ENCODE peak calls at places on chromosomes 13 and 19, in eight cellular contexts. P, H, N, V, C, L, I and Q are unnamed samples.

GRCh38 chr19:47232422-47233211 is 1.6 kb upstream of the BBC3 start:
- DNase-seq in P (no peak), H (peak; percentile 43), N (no peak), V (no peak), C (no peak), L (no peak), I (no peak), Q (no peak)

GRCh38 chr13:38228322-38228721 is 121.3 kb upstream of the UFM1 start:
- DNase-seq in P (no peak), H (no peak), N (no peak), V (no peak), C (no peak), L (no peak), I (no peak), Q (no peak)

GRCh38 chr13:40390290-40391008 is 276.0 kb downstream of the FOXO1 start:
- DNase-seq in P (no peak), H (no peak), N (no peak), V (no peak), C (no peak), L (no peak), I (no peak), Q (no peak)

GRCh38 chr19:42175952-42176648 is 41.4 kb downstream of the DEDD2 start:
- DNase-seq in P (no peak), H (no peak), N (no peak), V (no peak), C (no peak), L (no peak), I (no peak), Q (no peak)

GRCh38 chr19:6528544-6529121 is 2.2 kb upstream of the TNFSF9 start:
- DNase-seq in P (peak; percentile 70), H (no peak), N (peak; percentile 44), V (peak; percentile 41), C (no peak), L (peak; percentile 56), I (no peak), Q (no peak)

GRCh38 chr13:28597641-28598040 is 61.3 kb upstream of the POMP start:
- DNase-seq in P (no peak), H (no peak), N (no peak), V (no peak), C (no peak), L (no peak), I (no peak), Q (no peak)

GRCh38 chr13:108575430-108575829 is 54.0 kb upstream of the MYO16 start:
- DNase-seq in P (no peak), H (no peak), N (no peak), V (no peak), C (no peak), L (no peak), I (no peak), Q (no peak)

GRCh38 chr19:3358919-3359849 is 7.2 kb upstream of the NFIC start:
- DNase-seq in P (peak; percentile 85), H (no peak), N (no peak), V (peak; percentile 60), C (peak; percentile 63), L (peak; percentile 57), I (no peak), Q (no peak)

GRCh38 chr13:50200988-50201387 is 185.7 kb downstream of the KCNRG start:
- DNase-seq in P (no peak), H (no peak), N (no peak), V (no peak), C (no peak), L (no peak), I (no peak), Q (no peak)

GRCh38 chr13:101210774-101211173 is 205.5 kb downstream of the NALCN start:
- DNase-seq in P (no peak), H (no peak), N (no peak), V (no peak), C (no peak), L (no peak), I (no peak), Q (no peak)

GRCh38 chr13:114115796-114116195 is 16.6 kb downstream of the RASA3 start:
- DNase-seq in P (no peak), H (no peak), N (no peak), V (no peak), C (no peak), L (no peak), I (no peak), Q (no peak)

GRCh38 chr19:29576761-29577661 is 29.1 kb upstream of the POP4 start:
- DNase-seq in P (no peak), H (peak; percentile 5), N (no peak), V (no peak), C (no peak), L (no peak), I (no peak), Q (no peak)

GRCh38 chr19:57293719-57294118 is 13.4 kb downstream of the ZNF460 start:
- DNase-seq in P (no peak), H (no peak), N (no peak), V (no peak), C (no peak), L (no peak), I (no peak), Q (no peak)

GRCh38 chr13:73109288-73109899 is 50.6 kb downstream of the KLF5 start:
- DNase-seq in P (no peak), H (no peak), N (no peak), V (no peak), C (no peak), L (no peak), I (no peak), Q (no peak)

GRCh38 chr19:55453861-55454260 is 7.6 kb downstream of the ISOC2 start:
- DNase-seq in P (no peak), H (no peak), N (no peak), V (no peak), C (no peak), L (no peak), I (no peak), Q (no peak)
- TF ChIP-seq CTCF in P (no peak), H (no peak), N (no peak), V (no peak), C (no peak), L (no peak), I (no peak), Q (no peak)

GRCh38 chr19:52198678-52199077 is 8.8 kb downstream of the PPP2R1A start:
- DNase-seq in P (no peak), H (no peak), N (no peak), V (no peak), C (no peak), L (no peak), I (no peak), Q (no peak)
- TF ChIP-seq CTCF in P (no peak), H (no peak), N (no peak), V (no peak), C (no peak), L (no peak), I (no peak), Q (no peak)

GRCh38 chr19:34215006-34215665 is 39.2 kb upstream of the GARRE1 start:
- DNase-seq in P (no peak), H (no peak), N (no peak), V (no peak), C (no peak), L (no peak), I (no peak), Q (no peak)

GRCh38 chr19:34220472-34221063 is 33.8 kb upstream of the GARRE1 start:
- DNase-seq in P (peak; percentile 63), H (peak; percentile 59), N (peak; percentile 86), V (peak; percentile 20), C (peak; percentile 37), L (peak; percentile 51), I (no peak), Q (peak; percentile 47)

GRCh38 chr19:34215666-34216038 is 38.7 kb upstream of the GARRE1 start:
- DNase-seq in P (no peak), H (no peak), N (no peak), V (no peak), C (no peak), L (no peak), I (no peak), Q (no peak)

GRCh38 chr19:34218818-34219164 is 35.6 kb upstream of the GARRE1 start:
- DNase-seq in P (no peak), H (no peak), N (no peak), V (no peak), C (no peak), L (no peak), I (no peak), Q (no peak)

GRCh38 chr19:34217952-34218817 is 36.2 kb upstream of the GARRE1 start:
- DNase-seq in P (no peak), H (peak; percentile 98), N (peak; percentile 36), V (no peak), C (peak; percentile 54), L (no peak), I (no peak), Q (no peak)
- TF ChIP-seq CTCF in P (no peak), H (no peak), N (no peak), V (no peak), C (no peak), L (no peak), I (no peak), Q (no peak)

DNA sequence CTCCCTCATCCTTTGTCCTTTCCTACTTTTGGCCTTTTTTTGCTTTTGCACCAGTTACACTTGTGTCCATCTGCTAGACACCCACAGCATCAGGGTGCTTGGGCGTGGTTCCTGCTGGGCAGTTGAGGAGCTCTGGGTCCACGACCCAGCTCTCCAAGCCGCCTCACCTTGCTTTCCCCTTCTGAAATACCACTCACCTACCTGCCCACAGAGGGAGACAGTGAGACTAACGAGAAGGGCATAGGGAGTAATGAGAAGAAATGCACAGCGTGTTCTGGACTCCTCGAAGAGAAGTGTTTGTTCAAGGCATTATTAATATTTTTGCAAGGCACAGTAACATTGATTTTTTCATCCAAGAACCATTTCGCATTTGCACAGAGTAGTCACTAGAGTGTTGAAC is 92.9 kb downstream of the DNAJC15 start:
- DNase-seq in P (no peak), H (no peak), N (no peak), V (no peak), C (no peak), L (no peak), I (no peak), Q (no peak)
- TF ChIP-seq CTCF in P (no peak), H (no peak), N (no peak), V (no peak), C (no peak), L (no peak), I (no peak), Q (no peak)